ENCODE peak calls at places on chromosomes 1 and 21, in four cellular contexts. A is GM13976, E is GM23338, N is body of pancreas. Z is an unnamed sample.

GRCh38 chr1:157089789-157090188 is 9.8 kb downstream of the ETV3L start:
- DNase-seq in N (no peak), E (no peak), A (no peak), Z (no peak)

GRCh38 chr21:46226920-46227599 is 1.5 kb downstream of the LSS start:
- DNase-seq in A (peak; percentile 47), N (no peak), E (no peak), Z (no peak)

GRCh38 chr1:97820470-97821188 is 100.2 kb downstream of the DPYD start:
- DNase-seq in E (peak; percentile 40), A (no peak), N (no peak), Z (no peak)

GRCh38 chr1:223211323-223211985 is 68.4 kb upstream of the TLR5 start:
- DNase-seq in A (no peak), N (no peak), E (no peak), Z (no peak)

GRCh38 chr1:64004451-64004850 is 199.0 kb upstream of the UBE2U start:
- DNase-seq in E (peak; percentile 60), N (no peak), A (no peak), Z (no peak)

GRCh38 chr1:223706077-223706988 is 6.0 kb upstream of the CAPN2 start:
- DNase-seq in N (no peak), E (no peak), A (no peak), Z (no peak)

GRCh38 chr1:24139846-24140425 is 3.0 kb downstream of the IL22RA1 start:
- DNase-seq in A (no peak), N (peak; percentile 52), E (no peak), Z (no peak)

GRCh38 chr1:119286587-119287181 is 81.9 kb upstream of the HAO2 start:
- DNase-seq in A (peak; percentile 55), E (peak; percentile 90), N (no peak), Z (peak; percentile 46)

GRCh38 chr1:223670458-223671159 is 5.1 kb upstream of the CAPN8 start:
- DNase-seq in E (peak; percentile 87), A (peak; percentile 37), N (peak; percentile 34), Z (peak; percentile 48)

GRCh38 chr1:192225713-192226112 is 67.5 kb downstream of the RGS18 start:
- DNase-seq in A (no peak), N (no peak), E (no peak), Z (no peak)

GRCh38 chr1:208654241-208654640 is 410.1 kb upstream of the PLXNA2 start:
- DNase-seq in N (no peak), A (peak; percentile 13), E (peak; percentile 72), Z (no peak)

GRCh38 chr1:9275567-9276034 is 17.1 kb upstream of the SPSB1 start:
- DNase-seq in N (no peak), A (peak; percentile 76), E (no peak), Z (peak; percentile 92)

GRCh38 chr1:84037758-84038611 is 39.1 kb upstream of the TTLL7 start:
- DNase-seq in A (no peak), N (no peak), E (peak; percentile 2), Z (no peak)

GRCh38 chr1:36349241-36349671 is 25.8 kb upstream of the EVA1B start:
- DNase-seq in N (no peak), E (no peak), A (peak; percentile 84), Z (no peak)

GRCh38 chr1:158060001-158060400 is 66.6 kb downstream of the KIRREL1 start:
- DNase-seq in N (no peak), A (no peak), E (peak; percentile 85), Z (no peak)

GRCh38 chr1:244074559-244075171 is 23.6 kb downstream of the ZBTB18 start:
- DNase-seq in N (no peak), E (no peak), A (peak; percentile 76), Z (peak; percentile 84)

GRCh38 chr1:205483372-205483771 is 21.1 kb upstream of the CDK18 start:
- DNase-seq in N (no peak), A (no peak), E (no peak), Z (no peak)

GRCh38 chr1:205477759-205478247 is 22.0 kb upstream of the BLACAT1 start:
- DNase-seq in A (no peak), E (no peak), N (peak; percentile 78), Z (no peak)

GRCh38 chr1:205481279-205481617 is 23.2 kb upstream of the CDK18 start:
- DNase-seq in N (no peak), E (no peak), A (no peak), Z (peak; percentile 26)

GRCh38 chr1:205481629-205482071 is 22.8 kb upstream of the CDK18 start:
- DNase-seq in E (no peak), A (no peak), N (no peak), Z (peak; percentile 55)

GRCh38 chr1:205480349-205481278 is 23.9 kb upstream of the CDK18 start:
- DNase-seq in E (no peak), A (peak; percentile 87), N (no peak), Z (peak; percentile 88)
- TF ChIP-seq CTCF in E (no peak), A (no peak), N (no peak), Z (no peak)

GRCh38 chr1:155253797-155254196 is 1.5 kb downstream of the ENTREP3 start:
- DNase-seq in N (no peak), E (no peak), A (no peak), Z (no peak)

GRCh38 chr1:155254714-155255242 is 505 bp downstream of the ENTREP3 start:
- DNase-seq in A (no peak), E (no peak), N (peak; percentile 32), Z (no peak)

GRCh38 chr1:155254228-155254713 is 1.0 kb downstream of the ENTREP3 start:
- DNase-seq in N (no peak), A (no peak), E (no peak), Z (no peak)

GRCh38 chr1:155256101-155256852 is 994 bp upstream of the ENTREP3 start:
- DNase-seq in E (no peak), A (no peak), N (no peak), Z (no peak)

DNA sequence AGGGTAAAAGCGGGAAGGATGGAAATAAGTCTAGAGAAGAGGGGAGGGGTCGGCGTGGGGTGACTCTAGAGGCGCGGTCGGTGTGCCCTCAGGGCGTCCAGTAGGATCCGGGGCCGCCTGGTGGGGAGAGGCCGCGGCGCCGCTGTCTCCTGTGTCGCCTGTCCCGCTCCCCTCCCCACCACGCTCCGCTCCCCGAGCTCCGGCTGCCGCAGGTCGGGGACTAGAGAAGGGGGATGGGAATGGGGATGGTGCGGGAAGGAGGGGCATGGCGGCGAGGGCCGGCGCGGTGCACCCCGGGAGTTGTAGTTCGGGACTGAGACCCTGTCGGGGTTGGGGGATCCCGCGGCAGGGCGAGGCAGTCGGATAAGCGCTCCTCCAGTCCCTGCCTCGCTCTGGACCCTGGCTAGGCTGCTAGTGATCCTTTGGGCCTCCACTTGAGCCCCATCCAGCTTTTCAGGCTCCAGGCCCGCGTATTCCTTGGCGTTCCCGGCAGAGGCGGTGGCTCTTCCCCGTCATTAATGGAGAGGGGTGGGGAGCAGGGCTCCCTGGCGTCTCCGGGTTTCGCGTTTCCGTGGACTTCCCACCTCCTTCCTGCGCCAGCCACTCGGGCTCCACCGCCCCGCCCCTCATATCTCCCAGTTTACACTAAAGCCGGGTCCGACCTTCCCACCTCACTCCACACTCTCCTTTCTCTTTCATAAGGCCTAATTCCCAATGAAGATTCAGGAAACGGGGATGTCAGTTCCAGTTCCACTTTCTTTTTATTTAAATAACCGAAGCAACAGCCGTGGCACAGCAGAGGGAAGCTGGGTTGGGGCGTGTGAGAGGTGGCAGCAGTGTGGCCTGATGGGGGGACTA is at the start of gene ENTREP3:
- DNase-seq in A (peak; percentile 96), N (peak; percentile 80), E (peak; percentile 96), Z (peak; percentile 88)
- TF ChIP-seq CTCF in A (no peak), N (no peak), E (no peak), Z (no peak)

GRCh38 chr1:180176965-180177364 is 22.3 kb downstream of the QSOX1 start:
- DNase-seq in A (no peak), N (no peak), E (no peak), Z (no peak)

GRCh38 chr1:180181048-180181447 is 26.4 kb downstream of the QSOX1 start:
- DNase-seq in E (peak; percentile 83), A (no peak), N (no peak), Z (peak; percentile 65)

GRCh38 chr1:180179162-180179957 is 24.7 kb downstream of the QSOX1 start:
- DNase-seq in A (no peak), N (no peak), E (no peak), Z (no peak)

GRCh38 chr1:180177931-180178330 is 23.3 kb downstream of the QSOX1 start:
- DNase-seq in A (no peak), E (no peak), N (no peak), Z (no peak)

GRCh38 chr1:180178511-180179161 is 24.0 kb downstream of the QSOX1 start:
- DNase-seq in E (peak; percentile 85), A (peak; percentile 84), N (peak; percentile 81), Z (peak; percentile 75)
- TF ChIP-seq CTCF in E (peak; percentile 88), A (peak; percentile 92), N (peak; percentile 93), Z (peak; percentile 94)

GRCh38 chr1:222171005-222171404 is 376.9 kb downstream of the HHIPL2 start:
- DNase-seq in A (peak; percentile 31), N (no peak), E (peak; percentile 74), Z (no peak)
- TF ChIP-seq CTCF in A (peak; percentile 51), N (peak; percentile 50), E (peak; percentile 74), Z (no peak)

DNA sequence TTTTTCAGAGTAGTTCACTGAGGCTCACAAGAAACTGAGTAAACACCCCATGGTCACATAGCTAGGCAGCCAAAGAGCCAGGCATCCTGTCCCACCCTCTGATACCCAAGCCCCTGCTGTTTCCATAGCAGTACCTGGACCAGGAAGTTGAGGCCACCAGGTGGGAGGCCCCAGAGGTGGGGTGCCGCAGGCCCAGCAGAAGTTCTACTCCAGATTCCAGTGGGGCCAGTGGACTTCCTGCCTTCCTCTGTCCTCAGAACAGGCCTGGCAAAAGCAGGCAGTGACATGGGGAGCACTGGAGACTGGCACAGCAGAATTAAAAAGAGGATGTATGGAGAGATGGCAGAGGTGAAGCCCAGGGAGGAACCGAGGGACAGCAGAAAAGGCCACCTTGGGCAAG is 19.0 kb downstream of the FOXO6 start:
- DNase-seq in N (no peak), A (no peak), E (no peak), Z (no peak)
- TF ChIP-seq CTCF in N (no peak), A (no peak), E (no peak), Z (no peak)

DNA sequence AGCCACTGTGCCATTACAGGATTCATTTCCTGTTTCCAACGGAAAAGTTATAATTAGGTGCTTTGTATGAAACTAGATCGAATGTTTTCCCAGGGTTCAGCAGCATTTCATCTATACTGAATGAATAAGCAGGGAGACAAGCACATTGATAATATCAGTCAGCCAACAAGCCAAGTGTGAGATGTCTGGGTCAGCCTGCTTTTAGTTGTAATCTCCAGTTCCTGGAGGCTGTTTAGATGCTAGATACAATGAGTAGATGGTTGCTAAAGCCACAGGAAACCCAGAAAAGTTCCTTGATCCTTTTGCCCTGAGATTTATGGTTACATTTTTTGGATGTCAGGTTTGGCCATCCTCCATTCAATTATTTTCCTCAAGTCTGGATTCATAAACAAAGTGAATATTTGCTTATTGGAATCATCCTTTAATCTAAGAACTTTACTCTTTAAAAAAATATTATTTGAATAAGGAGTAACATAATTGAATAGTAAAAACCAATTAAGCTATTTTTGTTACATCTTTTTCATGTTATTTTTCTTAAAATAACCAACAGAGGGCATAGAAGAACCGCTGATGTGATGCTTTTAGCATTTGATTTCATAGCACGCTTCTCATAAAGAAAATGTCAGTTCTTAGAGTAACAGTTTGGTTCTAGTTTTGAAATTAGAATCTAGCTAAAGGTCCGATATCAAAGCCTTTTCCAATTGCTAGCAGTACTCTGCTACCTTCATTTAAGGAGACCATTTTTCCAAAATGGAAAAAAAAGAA is 76.6 kb downstream of the HSPA13 start:
- DNase-seq in A (no peak), N (no peak), E (no peak), Z (no peak)
- TF ChIP-seq CTCF in A (no peak), N (peak; percentile 21), E (no peak), Z (peak; percentile 29)

DNA sequence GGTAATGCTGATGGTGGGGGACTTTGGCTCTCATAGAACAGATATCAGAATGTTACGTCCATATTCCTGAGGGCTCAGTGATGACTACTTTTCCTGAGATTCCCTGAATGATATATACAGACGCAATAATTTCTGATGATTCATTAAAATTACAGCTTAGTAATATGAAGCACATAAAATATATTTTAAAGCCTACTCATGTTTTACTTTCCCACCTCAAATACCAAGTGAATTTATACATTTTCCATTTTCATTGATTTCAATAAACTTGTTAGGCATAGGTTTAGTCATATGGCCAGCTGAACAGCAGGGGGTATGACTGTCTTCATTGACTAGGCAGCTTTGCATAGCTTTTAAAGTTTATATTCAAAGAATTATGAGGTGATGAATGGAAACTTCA is 26.2 kb upstream of the PDC start:
- DNase-seq in A (no peak), E (no peak), N (no peak), Z (no peak)
- TF ChIP-seq CTCF in A (no peak), E (no peak), N (no peak), Z (no peak)

Z was measured in activated CD8-positive, alpha-beta T cell treated with anti-CD3 and anti-CD28 coated beads for 36 hours.